ENCODE peak calls at places on chromosomes 11 and 22, in nine cellular contexts. One of them, this sample, is unnamed. For H3K9me3, the result is how much of the 10 kb centered on the place peaks cover.

GRCh38 chr11:34427171-34427805 is 11.4 kb upstream of the CAT start:
- DNase-seq in HCT116: no peak
- DNase-seq in K562: peak
- DNase-seq in endothelial cell of umbilical vein: no peak
- DNase-seq in prostate gland: no peak
- DNase-seq in upper lobe of left lung: no peak
- DNase-seq in sigmoid colon: no peak
- DNase-seq in esophagus muscularis mucosa: no peak
- DNase-seq in HepG2: peak
- DNase-seq in this sample: no peak

GRCh38 chr22:35313311-35314121 is 13.8 kb downstream of the TOM1 start:
- DNase-seq in HCT116: no peak
- DNase-seq in K562: peak
- DNase-seq in endothelial cell of umbilical vein: peak
- DNase-seq in prostate gland: no peak
- DNase-seq in upper lobe of left lung: no peak
- DNase-seq in sigmoid colon: peak
- DNase-seq in esophagus muscularis mucosa: no peak
- DNase-seq in HepG2: peak
- DNase-seq in this sample: no peak

GRCh38 chr22:38755155-38755910 is 465 bp downstream of the SUN2 start:
- DNase-seq in HCT116: no peak
- DNase-seq in K562: peak
- DNase-seq in endothelial cell of umbilical vein: peak
- DNase-seq in prostate gland: peak
- DNase-seq in upper lobe of left lung: peak
- DNase-seq in sigmoid colon: peak
- DNase-seq in esophagus muscularis mucosa: peak
- DNase-seq in HepG2: peak
- DNase-seq in this sample: peak

GRCh38 chr11:128297805-128298204 is 289.6 kb downstream of the ETS1 start:
- DNase-seq in HCT116: no peak
- DNase-seq in K562: no peak
- DNase-seq in endothelial cell of umbilical vein: no peak
- DNase-seq in prostate gland: no peak
- DNase-seq in upper lobe of left lung: no peak
- DNase-seq in sigmoid colon: no peak
- DNase-seq in esophagus muscularis mucosa: no peak
- DNase-seq in HepG2: no peak
- DNase-seq in this sample: no peak

GRCh38 chr22:39149915-39150847 is 2.3 kb downstream of the CBX7 start:
- DNase-seq in HCT116: no peak
- DNase-seq in K562: no peak
- DNase-seq in endothelial cell of umbilical vein: no peak
- DNase-seq in prostate gland: no peak
- DNase-seq in upper lobe of left lung: no peak
- DNase-seq in sigmoid colon: peak
- DNase-seq in esophagus muscularis mucosa: no peak
- DNase-seq in HepG2: peak
- DNase-seq in this sample: no peak

GRCh38 chr11:132632641-132633124 is 899.6 kb downstream of the OPCML start:
- DNase-seq in HCT116: no peak
- DNase-seq in K562: no peak
- DNase-seq in endothelial cell of umbilical vein: peak
- DNase-seq in prostate gland: no peak
- DNase-seq in upper lobe of left lung: no peak
- DNase-seq in sigmoid colon: no peak
- DNase-seq in esophagus muscularis mucosa: peak
- DNase-seq in HepG2: no peak
- DNase-seq in this sample: no peak

GRCh38 chr11:68653486-68654430 is 30.6 kb upstream of the GAL start:
- DNase-seq in HCT116: no peak
- DNase-seq in K562: no peak
- DNase-seq in endothelial cell of umbilical vein: no peak
- DNase-seq in prostate gland: no peak
- DNase-seq in upper lobe of left lung: peak
- DNase-seq in sigmoid colon: no peak
- DNase-seq in esophagus muscularis mucosa: no peak
- DNase-seq in HepG2: no peak
- DNase-seq in this sample: no peak

GRCh38 chr22:35593071-35593884 is 23.9 kb downstream of the MB start:
- DNase-seq in HCT116: no peak
- DNase-seq in K562: no peak
- DNase-seq in endothelial cell of umbilical vein: no peak
- DNase-seq in prostate gland: no peak
- DNase-seq in upper lobe of left lung: no peak
- DNase-seq in sigmoid colon: no peak
- DNase-seq in esophagus muscularis mucosa: no peak
- DNase-seq in HepG2: no peak
- DNase-seq in this sample: no peak

GRCh38 chr11:70078796-70079616 is 889 bp downstream of the ANO1 start:
- DNase-seq in HCT116: no peak
- DNase-seq in K562: no peak
- DNase-seq in endothelial cell of umbilical vein: no peak
- DNase-seq in prostate gland: no peak
- DNase-seq in upper lobe of left lung: no peak
- DNase-seq in sigmoid colon: peak
- DNase-seq in esophagus muscularis mucosa: no peak
- DNase-seq in HepG2: no peak
- DNase-seq in this sample: no peak

GRCh38 chr11:70116386-70117077 is 38.4 kb downstream of the ANO1 start:
- DNase-seq in HCT116: no peak
- DNase-seq in K562: no peak
- DNase-seq in endothelial cell of umbilical vein: no peak
- DNase-seq in prostate gland: peak
- DNase-seq in upper lobe of left lung: peak
- DNase-seq in sigmoid colon: no peak
- DNase-seq in esophagus muscularis mucosa: no peak
- DNase-seq in HepG2: no peak
- DNase-seq in this sample: no peak

GRCh38 chr11:64870893-64871849 is 7.2 kb downstream of the EHD1 start:
- DNase-seq in HCT116: no peak
- DNase-seq in K562: no peak
- DNase-seq in endothelial cell of umbilical vein: peak
- DNase-seq in prostate gland: no peak
- DNase-seq in upper lobe of left lung: no peak
- DNase-seq in sigmoid colon: no peak
- DNase-seq in esophagus muscularis mucosa: no peak
- DNase-seq in HepG2: no peak
- DNase-seq in this sample: peak

GRCh38 chr11:64869571-64870175 is 8.7 kb downstream of the EHD1 start:
- DNase-seq in HCT116: no peak
- DNase-seq in K562: no peak
- DNase-seq in endothelial cell of umbilical vein: no peak
- DNase-seq in prostate gland: no peak
- DNase-seq in upper lobe of left lung: no peak
- DNase-seq in sigmoid colon: no peak
- DNase-seq in esophagus muscularis mucosa: no peak
- DNase-seq in HepG2: peak
- DNase-seq in this sample: no peak

GRCh38 chr11:64867748-64868462 is 10.5 kb downstream of the EHD1 start:
- DNase-seq in HCT116: no peak
- DNase-seq in K562: no peak
- DNase-seq in endothelial cell of umbilical vein: no peak
- DNase-seq in prostate gland: no peak
- DNase-seq in upper lobe of left lung: no peak
- DNase-seq in sigmoid colon: no peak
- DNase-seq in esophagus muscularis mucosa: no peak
- DNase-seq in HepG2: no peak
- DNase-seq in this sample: no peak

GRCh38 chr11:64868904-64869570 is 9.4 kb downstream of the EHD1 start:
- DNase-seq in HCT116: no peak
- DNase-seq in K562: no peak
- DNase-seq in endothelial cell of umbilical vein: peak
- DNase-seq in prostate gland: no peak
- DNase-seq in upper lobe of left lung: peak
- DNase-seq in sigmoid colon: no peak
- DNase-seq in esophagus muscularis mucosa: no peak
- DNase-seq in HepG2: no peak
- DNase-seq in this sample: no peak

DNA sequence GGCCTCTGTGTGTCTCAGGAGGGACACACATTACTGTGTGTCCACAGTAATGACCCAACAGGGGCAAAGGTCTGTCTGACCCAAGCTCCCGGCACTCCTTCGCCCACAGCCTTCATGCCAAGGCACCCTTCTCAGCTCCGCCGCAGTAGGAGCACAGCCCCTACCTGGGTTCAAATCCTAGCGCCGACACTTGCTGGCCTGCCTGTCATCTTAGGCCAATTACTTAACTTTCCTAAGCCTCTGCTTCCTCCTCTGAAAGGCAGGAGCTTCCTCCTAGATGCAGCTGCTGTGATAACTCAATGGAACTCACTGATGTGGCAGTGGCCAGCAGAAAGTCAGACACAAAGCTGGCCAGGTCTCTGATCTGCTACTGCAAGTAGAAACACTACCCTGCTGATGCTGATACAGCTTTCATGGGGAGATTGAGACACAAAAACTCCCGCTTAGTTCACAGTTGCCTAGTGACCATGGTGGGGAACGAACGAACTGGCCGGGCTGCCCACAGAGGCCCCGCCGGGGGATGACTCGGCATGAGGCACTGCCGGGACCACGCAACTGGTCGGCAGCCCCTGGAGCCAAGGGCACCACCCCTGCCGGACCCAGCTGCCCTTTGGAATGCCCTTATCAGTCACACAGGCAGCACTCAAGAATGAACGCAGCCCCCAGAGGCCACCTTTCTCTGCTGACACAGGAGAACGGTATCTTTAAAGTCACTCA is 8.1 kb downstream of the EHD1 start:
- DNase-seq in HCT116: no peak
- DNase-seq in K562: peak
- DNase-seq in endothelial cell of umbilical vein: peak
- DNase-seq in prostate gland: no peak
- DNase-seq in upper lobe of left lung: peak
- DNase-seq in sigmoid colon: peak
- DNase-seq in esophagus muscularis mucosa: no peak
- DNase-seq in HepG2: peak
- DNase-seq in this sample: peak
- TF ChIP-seq POLR2A in HCT116: no peak
- TF ChIP-seq POLR2A in K562: no peak
- TF ChIP-seq POLR2A in endothelial cell of umbilical vein: peak
- TF ChIP-seq POLR2A in prostate gland: no peak
- TF ChIP-seq POLR2A in upper lobe of left lung: no peak
- TF ChIP-seq POLR2A in sigmoid colon: no peak
- TF ChIP-seq POLR2A in esophagus muscularis mucosa: no peak
- TF ChIP-seq POLR2A in HepG2: no peak
- TF ChIP-seq POLR2A in this sample: no peak

GRCh38 chr11:54930930-54931329 is 224.3 kb downstream of the OR4A5 start:
- DNase-seq in HCT116: no peak
- DNase-seq in K562: no peak
- DNase-seq in endothelial cell of umbilical vein: no peak
- DNase-seq in prostate gland: no peak
- DNase-seq in upper lobe of left lung: no peak
- DNase-seq in sigmoid colon: peak
- DNase-seq in esophagus muscularis mucosa: no peak
- DNase-seq in HepG2: no peak
- DNase-seq in this sample: no peak
- H3K9me3 ChIP-seq in HCT116: half or more
- H3K9me3 ChIP-seq in K562: under half
- H3K9me3 ChIP-seq in endothelial cell of umbilical vein: under half
- H3K9me3 ChIP-seq in prostate gland: under half
- H3K9me3 ChIP-seq in upper lobe of left lung: half or more
- H3K9me3 ChIP-seq in sigmoid colon: under half
- H3K9me3 ChIP-seq in esophagus muscularis mucosa: under half
- H3K9me3 ChIP-seq in HepG2: half or more
- H3K9me3 ChIP-seq in this sample: half or more

GRCh38 chr11:18618341-18619025 is 15.7 kb downstream of the SPTY2D1 start:
- DNase-seq in HCT116: no peak
- DNase-seq in K562: no peak
- DNase-seq in endothelial cell of umbilical vein: peak
- DNase-seq in prostate gland: no peak
- DNase-seq in upper lobe of left lung: no peak
- DNase-seq in sigmoid colon: no peak
- DNase-seq in esophagus muscularis mucosa: no peak
- DNase-seq in HepG2: no peak
- DNase-seq in this sample: no peak
- TF ChIP-seq POLR2AphosphoS5 in HCT116: no peak
- TF ChIP-seq POLR2AphosphoS5 in K562: no peak
- TF ChIP-seq POLR2AphosphoS5 in endothelial cell of umbilical vein: no peak
- TF ChIP-seq POLR2AphosphoS5 in prostate gland: no peak
- TF ChIP-seq POLR2AphosphoS5 in upper lobe of left lung: no peak
- TF ChIP-seq POLR2AphosphoS5 in sigmoid colon: no peak
- TF ChIP-seq POLR2AphosphoS5 in esophagus muscularis mucosa: no peak
- TF ChIP-seq POLR2AphosphoS5 in HepG2: no peak
- TF ChIP-seq POLR2AphosphoS5 in this sample: no peak

GRCh38 chr22:41589601-41590365 is at the start of gene PMM1:
- DNase-seq in HCT116: peak
- DNase-seq in K562: peak
- DNase-seq in endothelial cell of umbilical vein: peak
- DNase-seq in prostate gland: peak
- DNase-seq in upper lobe of left lung: peak
- DNase-seq in sigmoid colon: peak
- DNase-seq in esophagus muscularis mucosa: peak
- DNase-seq in HepG2: peak
- DNase-seq in this sample: peak
- TF ChIP-seq POLR2A in HCT116: peak
- TF ChIP-seq POLR2A in K562: peak
- TF ChIP-seq POLR2A in endothelial cell of umbilical vein: peak
- TF ChIP-seq POLR2A in prostate gland: peak
- TF ChIP-seq POLR2A in upper lobe of left lung: peak
- TF ChIP-seq POLR2A in sigmoid colon: peak
- TF ChIP-seq POLR2A in esophagus muscularis mucosa: peak
- TF ChIP-seq POLR2A in HepG2: peak
- TF ChIP-seq POLR2A in this sample: peak

DNA sequence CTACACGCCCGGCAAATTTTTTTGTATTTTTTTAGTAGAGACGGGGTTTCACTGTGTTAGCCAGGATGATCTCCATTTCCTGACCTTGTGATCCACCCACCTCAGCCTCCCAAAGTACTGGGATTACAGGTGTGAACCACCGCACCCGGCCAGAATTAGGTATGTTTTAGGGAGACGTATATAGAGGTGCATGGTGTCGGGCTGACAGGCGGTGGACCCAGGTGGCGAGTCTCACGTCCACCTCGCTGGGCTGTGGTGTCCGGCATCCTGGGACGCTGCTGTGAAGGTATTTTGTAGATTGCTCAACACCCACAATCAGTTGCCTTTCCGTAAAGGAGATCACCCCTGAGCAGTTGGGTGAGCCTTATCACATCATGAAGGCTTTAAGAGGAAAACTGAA is 728.6 kb downstream of the BRD1 start:
- DNase-seq in HCT116: no peak
- DNase-seq in K562: no peak
- DNase-seq in endothelial cell of umbilical vein: no peak
- DNase-seq in prostate gland: no peak
- DNase-seq in upper lobe of left lung: no peak
- DNase-seq in sigmoid colon: no peak
- DNase-seq in esophagus muscularis mucosa: no peak
- DNase-seq in HepG2: no peak
- DNase-seq in this sample: no peak
- H3K9me3 ChIP-seq in HCT116: under half
- H3K9me3 ChIP-seq in K562: under half
- H3K9me3 ChIP-seq in endothelial cell of umbilical vein: under half
- H3K9me3 ChIP-seq in prostate gland: under half
- H3K9me3 ChIP-seq in upper lobe of left lung: under half
- H3K9me3 ChIP-seq in sigmoid colon: under half
- H3K9me3 ChIP-seq in esophagus muscularis mucosa: under half
- H3K9me3 ChIP-seq in HepG2: under half
- H3K9me3 ChIP-seq in this sample: under half

This sample was measured in transverse colon.